ENCODE peak calls at places on chromosomes 5 and 9, in six cellular contexts. O is left lung; J is lung; Q is HCT116; W is naive thymus-derived CD4-positive, alpha-beta T cell; Z is thoracic aorta. V is an unnamed sample.

GRCh38 chr5:128966375-128966774 is 1.1 kb downstream of the SLC27A6 start:
- ATAC-seq in O (no peak), J (no peak), Q (no peak), W (no peak), Z (no peak), V (no peak)

GRCh38 chr9:116550728-116551436 is 136.2 kb upstream of the TRIM32 start:
- ATAC-seq in O (peak), J (no peak), Q (no peak), W (no peak), Z (no peak), V (no peak)

GRCh38 chr9:127128341-127129072 is 6.1 kb upstream of the ANGPTL2 start:
- ATAC-seq in O (peak), J (no peak), Q (no peak), W (no peak), Z (peak), V (peak)

GRCh38 chr9:129750010-129750409 is 2.8 kb downstream of the PTGES start:
- ATAC-seq in O (no peak), J (no peak), Q (no peak), W (no peak), Z (no peak), V (peak)

GRCh38 chr9:87406545-87407166 is 91.0 kb upstream of the DAPK1 start:
- ATAC-seq in O (peak), J (peak), Q (no peak), W (peak), Z (no peak), V (no peak)

GRCh38 chr5:32767948-32768427 is 56.9 kb downstream of the NPR3 start:
- ATAC-seq in O (peak), J (peak), Q (peak), W (peak), Z (peak), V (no peak)

GRCh38 chr5:142398719-142399034 is 73.9 kb upstream of the SPRY4 start:
- ATAC-seq in O (no peak), J (no peak), Q (no peak), W (no peak), Z (no peak), V (no peak)

GRCh38 chr9:121862973-121863372 is 211.5 kb downstream of the DAB2IP start:
- ATAC-seq in O (no peak), J (no peak), Q (no peak), W (no peak), Z (no peak), V (no peak)

GRCh38 chr9:99576830-99577229 is 244.9 kb upstream of the NR4A3 start:
- ATAC-seq in O (no peak), J (no peak), Q (no peak), W (no peak), Z (no peak), V (no peak)

GRCh38 chr9:107161338-107161737 is 121.7 kb upstream of the RAD23B start:
- ATAC-seq in O (no peak), J (no peak), Q (no peak), W (no peak), Z (no peak), V (no peak)

GRCh38 chr5:68369436-68370125 is 154.0 kb downstream of the PIK3R1 start:
- ATAC-seq in O (no peak), J (no peak), Q (no peak), W (peak), Z (no peak), V (no peak)

GRCh38 chr5:4204616-4205151 is 609.1 kb downstream of the IRX1 start:
- ATAC-seq in O (no peak), J (no peak), Q (no peak), W (no peak), Z (no peak), V (no peak)

GRCh38 chr5:164824671-164825070 is 1319.3 kb downstream of the MAT2B start:
- ATAC-seq in O (no peak), J (no peak), Q (no peak), W (no peak), Z (no peak), V (no peak)

GRCh38 chr9:127676636-127677035 is 30.2 kb upstream of the CFAP157 start:
- ATAC-seq in O (no peak), J (no peak), Q (no peak), W (no peak), Z (no peak), V (no peak)

GRCh38 chr9:126069400-126069955 is 257.2 kb upstream of the MVB12B start:
- ATAC-seq in O (no peak), J (no peak), Q (no peak), W (no peak), Z (no peak), V (no peak)

GRCh38 chr5:111231053-111231586 is 6.9 kb downstream of the CAMK4 start:
- ATAC-seq in O (no peak), J (no peak), Q (no peak), W (peak), Z (no peak), V (no peak)

GRCh38 chr9:113289091-113289490 is 13.6 kb downstream of the PRPF4 start:
- ATAC-seq in O (no peak), J (no peak), Q (no peak), W (no peak), Z (no peak), V (no peak)

GRCh38 chr5:54844905-54845566 is 140.4 kb downstream of the ESM1 start:
- ATAC-seq in O (peak), J (no peak), Q (no peak), W (peak), Z (peak), V (no peak)

GRCh38 chr9:21121595-21122251 is 19.9 kb downstream of the IFNW1 start:
- ATAC-seq in O (no peak), J (no peak), Q (no peak), W (no peak), Z (no peak), V (no peak)

GRCh38 chr9:114388764-114389375 is 1.1 kb upstream of the AKNA start:
- ATAC-seq in O (no peak), J (no peak), Q (no peak), W (no peak), Z (no peak), V (no peak)
- H3K27ac ChIP-seq in O (peak), J (peak), Q (no peak), W (peak), Z (peak), V (peak)

DNA sequence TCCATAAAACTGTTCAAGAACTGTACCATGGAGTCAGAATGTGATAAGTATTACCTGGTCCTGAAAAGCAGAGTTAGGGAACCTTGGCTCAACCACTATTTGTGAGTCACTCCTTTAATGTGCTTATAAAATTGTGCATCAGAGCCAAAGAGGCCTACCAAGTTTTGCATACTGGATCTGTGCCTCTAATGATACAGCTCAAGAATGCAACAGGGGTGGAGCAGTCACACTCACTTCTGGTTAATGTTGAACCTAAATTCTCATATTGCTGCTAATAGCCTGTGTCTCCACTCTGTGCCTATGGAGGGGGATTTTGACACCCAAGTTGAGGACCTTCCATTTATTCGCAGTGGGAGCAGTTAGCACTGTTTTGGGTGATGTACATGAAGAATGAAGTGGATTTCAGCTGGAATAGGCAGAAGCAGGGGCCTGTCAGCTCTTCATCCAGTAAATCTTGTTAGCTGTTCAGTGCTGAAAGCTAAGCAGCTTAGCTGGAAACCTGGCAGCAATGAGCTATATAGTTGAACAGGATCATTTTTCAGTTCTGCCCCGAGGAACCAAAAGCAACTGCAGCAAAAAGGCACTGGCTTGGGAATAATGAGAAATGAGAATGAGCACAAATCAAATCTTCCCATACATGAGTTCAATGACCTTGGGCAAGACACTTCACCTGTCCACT is 9.7 kb downstream of the SH3TC2 start:
- ATAC-seq in O (peak), J (no peak), Q (peak), W (no peak), Z (no peak), V (no peak)
- H3K27ac ChIP-seq in O (no peak), J (no peak), Q (no peak), W (no peak), Z (no peak), V (no peak)

DNA sequence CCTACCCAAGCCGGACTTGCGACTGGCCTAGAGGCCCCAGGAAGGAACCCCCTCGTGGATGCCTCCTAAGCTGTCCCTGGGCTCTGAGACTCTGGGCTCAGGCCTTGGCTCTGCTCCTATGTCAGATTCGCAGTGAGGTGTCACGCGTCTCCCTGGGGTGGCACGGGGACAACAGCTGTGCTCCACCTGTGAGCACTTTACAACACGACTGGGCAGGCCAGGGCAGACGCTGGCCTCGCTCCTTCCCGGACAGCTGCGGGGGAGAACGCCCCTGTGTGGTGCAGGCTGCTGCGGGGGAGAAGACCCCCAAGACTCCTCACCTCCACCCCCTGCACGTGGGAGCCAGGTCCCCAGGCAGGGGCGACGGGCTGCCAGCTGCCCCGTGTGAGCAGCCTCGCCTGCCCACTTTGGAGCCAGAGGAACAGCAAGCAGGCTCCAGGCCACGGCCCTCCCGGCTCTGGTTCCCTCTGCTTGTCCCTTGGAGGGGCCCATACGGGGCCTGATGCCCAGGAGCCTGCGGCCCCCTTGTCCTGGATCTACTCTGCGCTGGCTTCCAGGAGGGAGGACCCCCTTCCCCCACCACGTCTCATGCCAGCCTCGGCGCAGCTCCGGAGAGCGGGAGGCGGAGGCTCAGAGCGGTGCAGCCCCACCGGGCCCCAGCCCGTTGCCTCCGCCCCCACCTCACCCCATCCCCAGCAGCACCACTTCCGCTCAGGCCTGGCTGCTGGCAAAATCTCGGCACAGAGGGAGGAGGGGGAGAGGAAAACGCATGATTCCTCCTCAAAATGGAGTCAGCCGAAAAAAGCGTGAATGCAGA is 36.0 kb downstream of the SARDH start:
- ATAC-seq in O (peak), J (peak), Q (no peak), W (peak), Z (no peak), V (peak)
- H3K27ac ChIP-seq in O (no peak), J (peak), Q (no peak), W (peak), Z (no peak), V (no peak)

GRCh38 chr5:65061974-65062353 is 293.2 kb downstream of the CWC27 start:
- ATAC-seq in O (no peak), J (no peak), Q (no peak), W (no peak), Z (no peak), V (no peak)

GRCh38 chr5:65055938-65056337 is 287.2 kb downstream of the CWC27 start:
- ATAC-seq in O (no peak), J (no peak), Q (no peak), W (no peak), Z (no peak), V (no peak)

GRCh38 chr5:65062684-65063083 is 294.0 kb downstream of the CWC27 start:
- ATAC-seq in O (peak), J (peak), Q (no peak), W (no peak), Z (peak), V (peak)

GRCh38 chr5:65061250-65061973 is 292.7 kb downstream of the CWC27 start:
- ATAC-seq in O (no peak), J (no peak), Q (no peak), W (no peak), Z (no peak), V (no peak)

GRCh38 chr5:65059681-65060598 is 291.2 kb downstream of the CWC27 start:
- ATAC-seq in O (no peak), J (no peak), Q (no peak), W (no peak), Z (peak), V (no peak)
- H3K27ac ChIP-seq in O (no peak), J (no peak), Q (no peak), W (no peak), Z (peak), V (no peak)

GRCh38 chr5:158456756-158457155 is 597.8 kb upstream of the CLINT1 start:
- ATAC-seq in O (peak), J (no peak), Q (no peak), W (no peak), Z (no peak), V (no peak)
- H3K27ac ChIP-seq in O (no peak), J (no peak), Q (no peak), W (no peak), Z (no peak), V (no peak)

GRCh38 chr5:126487596-126487995 is 64.4 kb downstream of the GRAMD2B start:
- ATAC-seq in O (no peak), J (no peak), Q (no peak), W (no peak), Z (no peak), V (no peak)

GRCh38 chr5:126486332-126486731 is 63.1 kb downstream of the GRAMD2B start:
- ATAC-seq in O (no peak), J (no peak), Q (peak), W (no peak), Z (peak), V (no peak)

GRCh38 chr5:126490167-126490937 is 67.1 kb downstream of the GRAMD2B start:
- ATAC-seq in O (peak), J (no peak), Q (peak), W (no peak), Z (no peak), V (peak)

GRCh38 chr5:126484248-126484647 is 61.0 kb downstream of the GRAMD2B start:
- ATAC-seq in O (no peak), J (no peak), Q (no peak), W (no peak), Z (no peak), V (no peak)

DNA sequence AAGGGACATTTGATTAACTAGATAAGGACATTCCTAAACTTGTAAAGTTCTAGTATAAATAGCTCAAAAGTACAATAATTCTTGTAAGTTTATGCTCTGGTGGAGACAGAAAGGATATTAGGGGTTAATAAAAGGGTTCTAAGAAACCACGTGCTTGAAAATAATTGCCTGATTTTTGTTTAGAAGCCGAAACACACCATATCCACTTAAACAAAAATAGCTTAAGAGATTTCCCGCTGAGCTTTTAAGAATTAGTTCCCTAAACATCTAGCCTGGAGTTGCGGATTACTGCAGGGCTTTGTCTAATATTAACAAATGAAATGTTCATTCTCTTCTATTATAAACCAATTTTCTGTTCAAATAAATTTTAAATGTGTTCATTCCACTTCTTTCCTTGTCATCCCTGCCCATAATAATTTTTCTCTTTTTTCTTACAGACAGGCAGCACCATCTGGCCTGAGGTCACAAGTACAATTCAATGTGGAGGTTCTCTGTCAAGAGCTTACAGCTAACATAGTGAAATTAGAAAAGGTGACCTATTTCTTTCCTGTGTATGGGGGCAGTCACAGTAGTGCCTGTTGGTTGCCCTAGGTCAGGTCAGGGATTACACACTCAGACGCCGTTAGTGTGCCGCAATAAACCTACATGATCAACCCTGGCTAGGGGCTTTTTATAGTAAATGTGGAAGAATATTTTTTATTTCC is 65.3 kb downstream of the GRAMD2B start:
- ATAC-seq in O (no peak), J (no peak), Q (no peak), W (no peak), Z (no peak), V (no peak)
- H3K27ac ChIP-seq in O (no peak), J (no peak), Q (no peak), W (no peak), Z (peak), V (peak)

DNA sequence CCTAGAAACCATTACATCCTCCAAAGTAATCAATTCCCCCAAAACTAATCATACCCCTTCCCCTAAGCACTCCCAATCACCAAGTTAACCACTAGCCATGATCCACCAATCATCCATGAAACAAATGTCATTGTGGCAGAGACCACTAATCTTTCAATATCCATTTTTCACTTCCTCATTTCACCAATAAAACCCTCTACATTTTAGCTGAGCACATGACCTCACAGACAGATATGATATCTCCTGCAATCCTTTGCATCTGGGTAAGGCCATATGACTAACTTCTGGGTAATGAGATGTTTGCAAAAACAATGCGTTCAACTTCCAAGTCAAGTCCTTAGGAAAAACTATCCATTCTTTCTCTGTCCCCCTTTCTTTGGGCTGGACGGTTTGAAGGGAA is 20.7 kb downstream of the OR2S2 start:
- ATAC-seq in O (no peak), J (no peak), Q (no peak), W (no peak), Z (no peak), V (no peak)
- H3K27ac ChIP-seq in O (no peak), J (no peak), Q (no peak), W (no peak), Z (peak), V (no peak)

GRCh38 chr5:82734291-82734690 is 342.9 kb downstream of the TMEM167A start:
- ATAC-seq in O (no peak), J (no peak), Q (no peak), W (no peak), Z (no peak), V (peak)
- H3K27ac ChIP-seq in O (no peak), J (no peak), Q (no peak), W (no peak), Z (no peak), V (no peak)

GRCh38 chr9:18851069-18851468 is 181.9 kb downstream of the SAXO1 start:
- ATAC-seq in O (no peak), J (no peak), Q (no peak), W (no peak), Z (no peak), V (no peak)

GRCh38 chr9:18849186-18849724 is 183.8 kb downstream of the SAXO1 start:
- ATAC-seq in O (no peak), J (no peak), Q (no peak), W (no peak), Z (no peak), V (no peak)

GRCh38 chr9:18849910-18850677 is 182.9 kb downstream of the SAXO1 start:
- ATAC-seq in O (no peak), J (no peak), Q (no peak), W (no peak), Z (no peak), V (no peak)

GRCh38 chr9:18847576-18848275 is 185.3 kb downstream of the SAXO1 start:
- ATAC-seq in O (no peak), J (no peak), Q (no peak), W (no peak), Z (no peak), V (no peak)

GRCh38 chr9:18848657-18849056 is 184.4 kb downstream of the SAXO1 start:
- ATAC-seq in O (peak), J (no peak), Q (no peak), W (no peak), Z (no peak), V (no peak)
- H3K27ac ChIP-seq in O (no peak), J (no peak), Q (no peak), W (no peak), Z (no peak), V (no peak)

GRCh38 chr9:69121155-69122085 is 52.7 kb upstream of the TJP2 start:
- ATAC-seq in O (peak), J (peak), Q (peak), W (peak), Z (peak), V (peak)
- H3K27ac ChIP-seq in O (peak), J (peak), Q (peak), W (peak), Z (peak), V (peak)

V was measured in gastroesophageal sphincter.